ENCODE peak calls at places on chromosomes 7 and 10, in four cellular contexts. Q is K562, C is HepG2, J is GM12878. V is an unnamed sample.

GRCh38 chr10:14330390-14331071 is at the start of gene FRMD4A:
- DNase-seq in Q (no peak), C (no peak), J (no peak), V (no peak)

GRCh38 chr10:90319188-90319914 is 538.5 kb downstream of the HTR7 start:
- DNase-seq in Q (no peak), C (peak; percentile 43), J (peak; percentile 48), V (peak; percentile 23)

GRCh38 chr10:104040862-104041789 is 44.6 kb downstream of the COL17A1 start:
- DNase-seq in Q (no peak), C (no peak), J (no peak), V (no peak)

GRCh38 chr10:46106410-46107255 is 60.6 kb upstream of the MSMB start:
- DNase-seq in Q (peak; percentile 70), C (peak; percentile 73), J (no peak), V (peak; percentile 65)

GRCh38 chr7:127107601-127108007 is 145.1 kb downstream of the GRM8 start:
- DNase-seq in Q (peak; percentile 65), C (peak; percentile 55), J (peak; percentile 8), V (peak; percentile 55)

GRCh38 chr7:158419238-158419785 is 168.3 kb downstream of the PTPRN2 start:
- DNase-seq in Q (no peak), C (no peak), J (no peak), V (no peak)

GRCh38 chr10:14838582-14839304 is 637 bp downstream of the HSPA14 start:
- DNase-seq in Q (peak; percentile 71), C (peak; percentile 18), J (no peak), V (peak; percentile 42)

GRCh38 chr10:46285966-46286620 is 704 bp upstream of the ANTXRL start:
- DNase-seq in Q (no peak), C (no peak), J (no peak), V (no peak)

GRCh38 chr10:92419740-92420553 is 129.0 kb downstream of the MARCHF5 start:
- DNase-seq in Q (no peak), C (peak; percentile 42), J (no peak), V (no peak)

GRCh38 chr10:71899665-71900412 is 48.8 kb upstream of the PSAP start:
- DNase-seq in Q (no peak), C (no peak), J (no peak), V (no peak)

GRCh38 chr7:42278360-42278759 is 41.4 kb upstream of the GLI3 start:
- DNase-seq in Q (no peak), C (no peak), J (no peak), V (no peak)

GRCh38 chr10:52865213-52865612 is 92.6 kb upstream of the MBL2 start:
- DNase-seq in Q (no peak), C (no peak), J (no peak), V (no peak)

GRCh38 chr10:116815641-116816415 is 33.5 kb upstream of the ENO4 start:
- DNase-seq in Q (no peak), C (no peak), J (no peak), V (no peak)

GRCh38 chr7:17299477-17299991 is 1.1 kb downstream of the AHR start:
- DNase-seq in Q (no peak), C (no peak), J (no peak), V (no peak)

GRCh38 chr7:48667434-48667833 is 256.9 kb upstream of the CDC14C start:
- DNase-seq in Q (no peak), C (no peak), J (no peak), V (no peak)

GRCh38 chr10:71980181-71981023 is 16.2 kb downstream of the CHST3 start:
- DNase-seq in Q (peak; percentile 63), C (no peak), J (no peak), V (no peak)

GRCh38 chr7:82335927-82336326 is 107.7 kb downstream of the CACNA2D1 start:
- DNase-seq in Q (no peak), C (no peak), J (no peak), V (peak; percentile 11)

GRCh38 chr7:129423700-129424410 is 10.4 kb upstream of the STRIP2 start:
- DNase-seq in Q (peak; percentile 67), C (peak; percentile 12), J (no peak), V (no peak)

GRCh38 chr7:107035446-107035845 is 9.1 kb upstream of the PRKAR2B start:
- DNase-seq in Q (peak; percentile 89), C (no peak), J (no peak), V (no peak)

GRCh38 chr10:52879181-52879607 is 106.6 kb upstream of the MBL2 start:
- DNase-seq in Q (no peak), C (no peak), J (no peak), V (no peak)

GRCh38 chr7:154375956-154376355 is 323.8 kb downstream of the DPP6 start:
- DNase-seq in Q (no peak), C (no peak), J (no peak), V (no peak)

GRCh38 chr7:154371424-154371823 is 319.2 kb downstream of the DPP6 start:
- DNase-seq in Q (no peak), C (no peak), J (no peak), V (no peak)

GRCh38 chr7:154373951-154374350 is 321.8 kb downstream of the DPP6 start:
- DNase-seq in Q (no peak), C (no peak), J (no peak), V (no peak)

DNA sequence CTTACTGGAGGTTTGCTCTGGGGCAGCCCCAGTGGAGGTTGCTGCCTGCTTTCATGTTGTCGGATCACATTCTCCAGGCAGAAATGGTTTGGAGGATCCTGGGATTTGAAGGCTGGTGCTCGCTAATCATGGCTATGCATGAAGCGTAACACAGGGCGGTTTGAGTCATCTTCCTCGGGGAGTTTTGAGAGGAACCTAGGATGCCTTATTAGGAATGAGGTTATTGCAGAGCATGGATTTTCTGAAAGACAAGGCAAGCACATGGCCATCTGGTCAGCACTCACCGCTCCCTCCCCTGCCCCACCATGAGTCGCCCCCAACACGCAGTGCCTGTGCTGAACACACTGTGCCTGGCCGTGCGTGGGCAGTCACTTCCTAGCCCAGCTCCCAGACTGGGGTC is 319.9 kb downstream of the DPP6 start:
- DNase-seq in Q (no peak), C (no peak), J (no peak), V (no peak)
- TF ChIP-seq FOXK2 in Q (no peak), C (no peak), J (no peak), V (no peak)

GRCh38 chr10:69512901-69513300 is 60.3 kb downstream of the NEUROG3 start:
- DNase-seq in Q (no peak), C (no peak), J (no peak), V (no peak)

GRCh38 chr10:69506834-69507643 is 55.8 kb downstream of the TSPAN15 start:
- DNase-seq in Q (no peak), C (no peak), J (no peak), V (no peak)

GRCh38 chr10:69506487-69506833 is 55.2 kb downstream of the TSPAN15 start:
- DNase-seq in Q (no peak), C (no peak), J (no peak), V (no peak)

GRCh38 chr10:69505636-69506318 is 54.5 kb downstream of the TSPAN15 start:
- DNase-seq in Q (no peak), C (no peak), J (no peak), V (no peak)

GRCh38 chr10:69508738-69509340 is 57.6 kb downstream of the TSPAN15 start:
- DNase-seq in Q (no peak), C (no peak), J (no peak), V (no peak)
- TF ChIP-seq FOXM1 in Q (no peak), C (no peak), J (no peak), V (no peak)

GRCh38 chr10:127040756-127041155 is 135.5 kb downstream of the DOCK1 start:
- DNase-seq in Q (no peak), C (no peak), J (no peak), V (no peak)
- TF ChIP-seq SP1 in Q (no peak), C (no peak), J (no peak), V (no peak)

DNA sequence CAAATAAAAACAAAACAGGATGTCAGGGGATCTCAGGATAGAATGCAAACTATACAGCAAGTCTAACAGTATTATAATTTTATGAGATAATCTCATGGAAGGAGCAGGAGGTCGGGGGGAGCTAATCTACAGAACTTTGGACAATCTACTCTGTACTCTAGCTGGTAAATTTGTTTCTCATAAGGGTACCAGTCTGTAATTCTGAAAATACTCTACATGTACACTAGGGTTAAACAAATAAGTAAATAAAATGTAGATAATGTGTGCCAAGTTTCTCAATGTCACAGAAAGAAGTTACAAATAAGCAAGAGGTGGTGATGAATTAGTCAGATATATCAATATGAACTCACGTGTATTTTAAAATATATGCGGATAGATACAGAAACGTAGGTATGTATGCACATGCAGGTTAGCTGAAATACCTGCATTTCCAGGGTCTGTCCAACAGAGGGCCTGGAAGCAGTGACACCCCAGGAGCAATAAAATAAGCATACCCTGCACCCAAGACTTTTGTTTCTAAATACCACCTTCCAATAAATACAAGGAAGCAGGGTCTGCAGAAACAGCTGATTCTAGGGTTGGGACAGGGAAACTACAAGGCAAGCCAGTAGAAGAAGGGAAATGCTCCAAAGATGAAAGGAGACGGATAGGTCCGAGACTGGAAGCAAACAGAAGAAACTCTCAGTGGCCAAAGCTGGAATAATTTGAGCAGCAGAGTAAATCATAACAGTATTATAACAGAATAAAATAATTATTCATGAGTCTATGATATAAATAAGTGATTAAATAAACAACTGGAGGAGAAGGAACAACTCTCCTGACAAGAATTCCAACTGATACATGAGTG is 27.8 kb downstream of the EZH2 start:
- DNase-seq in Q (peak; percentile 67), C (peak; percentile 31), J (no peak), V (peak; percentile 73)
- TF ChIP-seq FOXK2 in Q (peak; percentile 20), C (no peak), J (no peak), V (no peak)

DNA sequence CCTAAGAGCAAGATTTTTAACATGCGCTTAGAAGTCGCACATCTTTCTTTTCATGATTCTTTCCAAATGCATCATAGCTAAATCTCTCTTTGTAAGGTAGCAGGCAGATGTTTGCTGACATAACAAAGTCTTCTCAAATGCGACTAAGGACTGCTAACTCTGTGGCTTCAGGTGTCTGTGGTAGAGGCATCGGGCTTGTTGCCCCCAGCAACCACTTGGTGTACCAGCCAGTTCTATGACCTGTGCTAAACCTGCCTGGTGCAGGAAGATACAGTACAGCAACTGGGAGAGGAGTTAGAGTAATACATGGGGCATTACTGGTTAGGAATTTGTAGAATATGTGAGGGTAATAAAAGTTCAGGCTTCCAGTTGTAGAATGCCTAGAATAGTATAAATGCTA is 654.1 kb downstream of the NRG3 start:
- DNase-seq in Q (no peak), C (no peak), J (no peak), V (no peak)
- TF ChIP-seq FOXM1 in Q (no peak), C (no peak), J (no peak), V (no peak)

GRCh38 chr7:2478387-2478760 is 2.2 kb upstream of the GRIFIN start:
- DNase-seq in Q (no peak), C (no peak), J (no peak), V (no peak)
- TF ChIP-seq SP1 in Q (no peak), C (no peak), J (no peak), V (no peak)

GRCh38 chr7:29194594-29195417 is at the start of gene CHN2:
- DNase-seq in Q (no peak), C (peak; percentile 73), J (no peak), V (peak; percentile 58)
- TF ChIP-seq FOXK2 in Q (no peak), C (no peak), J (no peak), V (no peak)

GRCh38 chr10:7703140-7703539 is at the start of gene ITIH2:
- DNase-seq in Q (no peak), C (peak; percentile 83), J (no peak), V (no peak)

GRCh38 chr10:7707102-7707501 is 4.0 kb downstream of the ITIH2 start:
- DNase-seq in Q (no peak), C (peak; percentile 97), J (no peak), V (no peak)

GRCh38 chr10:7704360-7704759 is 1.2 kb downstream of the ITIH2 start:
- DNase-seq in Q (no peak), C (peak; percentile 17), J (no peak), V (no peak)

GRCh38 chr10:7706534-7707073 is 3.5 kb downstream of the ITIH2 start:
- DNase-seq in Q (no peak), C (peak; percentile 61), J (no peak), V (no peak)

GRCh38 chr10:7705341-7705740 is 2.2 kb downstream of the ITIH2 start:
- DNase-seq in Q (no peak), C (no peak), J (no peak), V (no peak)
- TF ChIP-seq FOXM1 in Q (no peak), C (no peak), J (no peak), V (no peak)

V was measured in HEK293T.